ENCODE peak calls at places on chromosomes 13 and 19, in seven cellular contexts. F is NCI-H510A treated with DMSO at 0.1 percent for 48 hours; X is ACHN; L is stimulated activated CD4-positive, alpha-beta T cell treated with anti-CD3 and anti-CD28 coated beads, Interleukin-15, amount 100 ng/mL, for 24 hours; A is dermis blood vessel endothelial cell; I is HCT116; V is lower leg skin. D is an unnamed sample.

GRCh38 chr13:110519046-110519445 is 42.5 kb downstream of the RAB20 start:
- DNase-seq in L (no peak), A (no peak), V (no peak), F (no peak), X (no peak), I (no peak), D (no peak)

GRCh38 chr13:99280166-99280565 is 22.0 kb upstream of the GPR18 start:
- DNase-seq in V (peak; percentile 38), I (no peak), A (no peak), F (no peak), X (no peak), L (no peak), D (no peak)

GRCh38 chr19:56324425-56324824 is 9.8 kb upstream of the ZSCAN5A start:
- DNase-seq in V (no peak), A (no peak), F (no peak), X (no peak), I (no peak), L (no peak), D (no peak)

GRCh38 chr19:2775556-2776430 is 7.3 kb downstream of the SGTA start:
- DNase-seq in V (peak; percentile 30), F (no peak), X (peak; percentile 11), I (no peak), A (peak; percentile 83), L (peak; percentile 86), D (peak; percentile 35)

GRCh38 chr19:1312732-1313694 is 27.3 kb downstream of the EFNA2 start:
- DNase-seq in L (no peak), I (peak; percentile 23), V (no peak), X (peak; percentile 87), A (peak; percentile 72), F (no peak), D (no peak)

GRCh38 chr13:80340643-80341097 is 256 bp downstream of the SPRY2 start:
- DNase-seq in V (no peak), I (no peak), F (peak; percentile 19), A (peak; percentile 78), L (peak; percentile 16), X (peak; percentile 54), D (no peak)

GRCh38 chr19:51359294-51359693 is 6.9 kb downstream of the ETFB start:
- DNase-seq in F (no peak), L (no peak), I (no peak), A (no peak), V (no peak), X (no peak), D (no peak)

GRCh38 chr19:58356236-58356970 is 3.1 kb upstream of the A1BG start:
- DNase-seq in L (peak; percentile 57), X (no peak), V (no peak), A (peak; percentile 53), F (no peak), I (no peak), D (peak; percentile 18)

GRCh38 chr19:9673912-9674668 is 810 bp downstream of the ZNF562 start:
- DNase-seq in X (peak; percentile 11), A (peak; percentile 40), V (no peak), L (peak; percentile 42), I (peak; percentile 39), F (no peak), D (no peak)

GRCh38 chr19:9054768-9055167 is 32.1 kb upstream of the OR1M1 start:
- DNase-seq in X (no peak), L (no peak), F (no peak), A (no peak), V (peak; percentile 17), I (no peak), D (no peak)